ENCODE peak calls at places on chromosomes 4 and X, in five cellular contexts. One of them, this sample, is unnamed.
A peak's percentile ranks its signal among the peaks of the same experiment; 100 is the strongest.

GRCh38 chr4:101419324-101420135 is 72.2 kb upstream of the PPP3CA start:
- DNase-seq in aorta: no peak
- DNase-seq in SJSA1: no peak
- DNase-seq in PC-3: peak; percentile 89
- DNase-seq in ovary: no peak
- DNase-seq in this sample: no peak

GRCh38 chr4:48268956-48269860 is at the start of gene TEC:
- DNase-seq in PC-3: peak; percentile 50
- DNase-seq in SJSA1: no peak
- DNase-seq in ovary: no peak
- DNase-seq in aorta: peak; percentile 84
- DNase-seq in this sample: peak; percentile 49

GRCh38 chr4:20288047-20288650 is 36.4 kb downstream of the SLIT2 start:
- DNase-seq in ovary: no peak
- DNase-seq in SJSA1: no peak
- DNase-seq in PC-3: peak; percentile 34
- DNase-seq in aorta: no peak
- DNase-seq in this sample: no peak

GRCh38 chr4:77618383-77619241 is 13.0 kb downstream of the CXCL13 start:
- DNase-seq in SJSA1: peak; percentile 64
- DNase-seq in PC-3: peak; percentile 83
- DNase-seq in ovary: peak; percentile 60
- DNase-seq in aorta: no peak
- DNase-seq in this sample: peak; percentile 71

GRCh38 chr4:149017022-149017734 is 575.0 kb upstream of the NR3C2 start:
- DNase-seq in aorta: no peak
- DNase-seq in ovary: no peak
- DNase-seq in SJSA1: no peak
- DNase-seq in PC-3: no peak
- DNase-seq in this sample: no peak

GRCh38 chr4:112183252-112183651 is 38.0 kb downstream of the FAM241A start:
- DNase-seq in ovary: no peak
- DNase-seq in SJSA1: no peak
- DNase-seq in aorta: no peak
- DNase-seq in PC-3: no peak
- DNase-seq in this sample: no peak

GRCh38 chr4:73068496-73069337 is 799 bp downstream of the COX18 start:
- DNase-seq in ovary: peak; percentile 30
- DNase-seq in SJSA1: no peak
- DNase-seq in PC-3: peak; percentile 43
- DNase-seq in aorta: no peak
- DNase-seq in this sample: no peak

GRCh38 chr4:5041609-5042234 is 9.6 kb upstream of the STK32B start:
- DNase-seq in ovary: no peak
- DNase-seq in SJSA1: no peak
- DNase-seq in aorta: no peak
- DNase-seq in PC-3: no peak
- DNase-seq in this sample: no peak

GRCh38 chr4:146104541-146104940 is 71.0 kb upstream of the LSM6 start:
- DNase-seq in SJSA1: no peak
- DNase-seq in ovary: no peak
- DNase-seq in aorta: no peak
- DNase-seq in PC-3: no peak
- DNase-seq in this sample: no peak

GRCh38 chr4:137278431-137278830 is 253.9 kb downstream of the PCDH18 start:
- DNase-seq in ovary: no peak
- DNase-seq in aorta: no peak
- DNase-seq in PC-3: no peak
- DNase-seq in SJSA1: no peak
- DNase-seq in this sample: no peak

GRCh38 chrX:95716841-95717240 is 967.8 kb upstream of the DIAPH2 start:
- DNase-seq in aorta: no peak
- DNase-seq in ovary: no peak
- DNase-seq in SJSA1: no peak
- DNase-seq in PC-3: no peak
- DNase-seq in this sample: no peak

GRCh38 chr4:64882311-64883086 is 473.2 kb upstream of the TECRL start:
- DNase-seq in aorta: no peak
- DNase-seq in ovary: no peak
- DNase-seq in SJSA1: no peak
- DNase-seq in PC-3: no peak
- DNase-seq in this sample: no peak

GRCh38 chr4:64883087-64883926 is 474.1 kb upstream of the TECRL start:
- DNase-seq in aorta: no peak
- DNase-seq in ovary: no peak
- DNase-seq in PC-3: no peak
- DNase-seq in SJSA1: no peak
- DNase-seq in this sample: no peak

GRCh38 chr4:64880557-64880956 is 471.3 kb upstream of the TECRL start:
- DNase-seq in PC-3: no peak
- DNase-seq in SJSA1: no peak
- DNase-seq in ovary: no peak
- DNase-seq in aorta: no peak
- DNase-seq in this sample: no peak
- H3K27ac ChIP-seq in PC-3: no peak overlapping the region
- H3K27ac ChIP-seq in SJSA1: no peak overlapping the region
- H3K27ac ChIP-seq in ovary: no peak overlapping the region
- H3K27ac ChIP-seq in aorta: no peak overlapping the region
- H3K27ac ChIP-seq in this sample: no peak overlapping the region

GRCh38 chrX:131728295-131729145 is 184.6 kb downstream of the OR13H1 start:
- DNase-seq in ovary: peak; percentile 90
- DNase-seq in PC-3: no peak
- DNase-seq in aorta: no peak
- DNase-seq in SJSA1: no peak
- DNase-seq in this sample: no peak

GRCh38 chrX:131723646-131724045 is 179.8 kb downstream of the OR13H1 start:
- DNase-seq in aorta: no peak
- DNase-seq in SJSA1: no peak
- DNase-seq in ovary: no peak
- DNase-seq in PC-3: no peak
- DNase-seq in this sample: no peak

GRCh38 chrX:131725001-131725654 is 181.3 kb downstream of the OR13H1 start:
- DNase-seq in aorta: no peak
- DNase-seq in ovary: no peak
- DNase-seq in PC-3: no peak
- DNase-seq in SJSA1: no peak
- DNase-seq in this sample: no peak

GRCh38 chrX:131727778-131728177 is 183.9 kb downstream of the OR13H1 start:
- DNase-seq in aorta: no peak
- DNase-seq in ovary: no peak
- DNase-seq in PC-3: no peak
- DNase-seq in SJSA1: no peak
- DNase-seq in this sample: no peak

DNA sequence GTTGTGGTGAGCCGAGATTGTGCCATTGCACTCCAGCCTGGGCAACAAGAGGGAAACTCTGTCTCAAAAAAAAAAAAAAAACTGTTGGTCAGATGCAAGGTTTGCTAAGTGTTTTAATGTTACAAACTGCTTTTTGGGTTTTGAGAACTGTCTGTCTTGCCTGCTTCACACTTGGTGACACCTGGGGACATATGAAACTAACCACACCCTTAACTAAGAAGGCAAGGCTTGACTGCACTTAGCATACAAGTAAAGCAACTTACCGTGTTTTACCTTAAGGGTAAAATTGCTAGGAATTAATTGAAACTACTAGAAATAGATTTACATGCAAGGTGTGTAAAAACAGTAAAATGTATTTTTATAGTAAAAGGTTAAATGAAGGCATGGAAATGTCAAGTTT is 180.4 kb downstream of the OR13H1 start:
- DNase-seq in PC-3: no peak
- DNase-seq in ovary: no peak
- DNase-seq in SJSA1: no peak
- DNase-seq in aorta: no peak
- DNase-seq in this sample: no peak
- H3K9me3 ChIP-seq in PC-3: peaks cover 3% of the 10 kb centered on the region
- H3K9me3 ChIP-seq in ovary: no peaks in the 10 kb centered on the region
- H3K9me3 ChIP-seq in SJSA1: no peaks in the 10 kb centered on the region
- H3K9me3 ChIP-seq in aorta: no peaks in the 10 kb centered on the region
- H3K9me3 ChIP-seq in this sample: no peaks in the 10 kb centered on the region

DNA sequence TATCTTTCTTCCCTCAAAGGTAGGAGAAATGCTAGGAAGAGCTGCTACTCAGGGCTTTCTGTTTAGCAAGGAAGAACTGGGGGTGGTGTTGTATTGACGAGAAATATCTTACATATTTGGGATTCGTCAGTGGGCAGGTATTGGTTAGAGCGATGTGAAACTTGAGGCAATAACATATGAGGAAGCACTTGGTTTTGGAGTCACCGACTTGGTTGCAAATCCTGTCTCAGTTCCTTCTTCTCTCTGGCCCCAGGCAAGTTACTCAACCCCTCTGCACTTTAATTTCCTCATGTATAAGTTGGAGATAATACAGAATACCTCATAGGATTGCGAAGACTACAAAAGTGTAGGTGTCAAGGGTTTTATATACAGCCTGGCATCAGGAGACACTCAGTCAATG is 34.1 kb downstream of the GPAT3 start:
- DNase-seq in ovary: no peak
- DNase-seq in SJSA1: no peak
- DNase-seq in PC-3: peak; percentile 44
- DNase-seq in aorta: no peak
- DNase-seq in this sample: no peak
- H3K4me3 ChIP-seq in ovary: no peak overlapping the region
- H3K4me3 ChIP-seq in SJSA1: no peak overlapping the region
- H3K4me3 ChIP-seq in PC-3: no peak overlapping the region
- H3K4me3 ChIP-seq in aorta: no peak overlapping the region
- H3K4me3 ChIP-seq in this sample: no peak overlapping the region

GRCh38 chr4:99185581-99185980 is 33.5 kb downstream of the ADH6 start:
- DNase-seq in ovary: no peak
- DNase-seq in aorta: no peak
- DNase-seq in PC-3: no peak
- DNase-seq in SJSA1: no peak
- DNase-seq in this sample: no peak

GRCh38 chr4:99179178-99179577 is 35.1 kb upstream of the ADH4 start:
- DNase-seq in aorta: no peak
- DNase-seq in ovary: no peak
- DNase-seq in SJSA1: no peak
- DNase-seq in PC-3: no peak
- DNase-seq in this sample: no peak

GRCh38 chr4:99180367-99181169 is 36.5 kb upstream of the ADH4 start:
- DNase-seq in PC-3: peak; percentile 68
- DNase-seq in ovary: peak; percentile 45
- DNase-seq in SJSA1: no peak
- DNase-seq in aorta: no peak
- DNase-seq in this sample: peak; percentile 31

DNA sequence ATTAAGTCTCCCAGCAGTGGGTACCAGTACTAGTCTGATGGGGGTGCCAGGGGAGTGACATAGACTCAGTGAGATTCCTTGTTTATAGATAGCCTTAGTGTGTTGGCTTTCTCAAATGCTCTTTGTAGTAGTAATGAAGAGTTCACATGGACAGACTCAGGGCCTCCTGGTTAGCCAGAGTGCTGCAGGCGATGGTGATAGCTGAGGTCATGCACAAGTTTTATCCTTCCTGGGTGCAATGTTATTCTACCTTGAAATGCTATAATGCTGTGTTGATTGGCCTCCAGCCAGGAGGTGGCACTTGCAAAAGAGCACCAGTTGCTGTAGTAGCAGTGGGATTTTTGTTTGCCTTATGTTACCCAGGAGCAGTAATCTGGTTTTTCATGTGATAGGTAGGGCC is 35.5 kb upstream of the ADH4 start:
- DNase-seq in PC-3: no peak
- DNase-seq in aorta: no peak
- DNase-seq in ovary: no peak
- DNase-seq in SJSA1: no peak
- DNase-seq in this sample: no peak
- H3K27ac ChIP-seq in PC-3: no peak overlapping the region
- H3K27ac ChIP-seq in aorta: no peak overlapping the region
- H3K27ac ChIP-seq in ovary: no peak overlapping the region
- H3K27ac ChIP-seq in SJSA1: no peak overlapping the region
- H3K27ac ChIP-seq in this sample: no peak overlapping the region

This sample was measured in tibial artery.